ENCODE peak calls at places on chromosomes 16 and 17, in eight cellular contexts. E, L, G, B, X, S, D and P are unnamed samples.

GRCh38 chr16:676565-677297 is 1.3 kb downstream of the RHBDL1 start:
- DNase-seq in L (no peak), B (no peak), G (no peak), S (no peak), E (no peak), X (no peak), D (no peak), P (no peak)

GRCh38 chr16:64627781-64628180 is 494.1 kb downstream of the CDH11 start:
- DNase-seq in D (no peak), L (no peak), E (no peak), G (no peak), B (no peak), X (no peak), S (no peak), P (no peak)

GRCh38 chr16:28237754-28238357 is 26.1 kb upstream of the XPO6 start:
- DNase-seq in X (no peak), L (no peak), S (no peak), G (no peak), D (no peak), E (no peak), B (peak), P (no peak)

GRCh38 chr16:19227643-19228042 is 57.9 kb upstream of the CLEC19A start:
- DNase-seq in G (no peak), E (no peak), B (no peak), D (no peak), L (no peak), X (no peak), S (no peak), P (no peak)

GRCh38 chr16:49503242-49504022 is 129.8 kb downstream of the C16orf78 start:
- DNase-seq in E (no peak), G (no peak), D (no peak), L (no peak), X (no peak), S (no peak), B (no peak), P (no peak)

GRCh38 chr17:73598131-73598680 is 46.0 kb downstream of the SDK2 start:
- DNase-seq in G (no peak), L (no peak), B (no peak), D (no peak), X (no peak), S (no peak), E (no peak), P (no peak)

GRCh38 chr16:66695474-66695934 is 1.0 kb downstream of the CMTM4 start:
- DNase-seq in X (no peak), E (no peak), S (no peak), D (no peak), B (no peak), G (no peak), L (no peak), P (no peak)

GRCh38 chr17:29126268-29126923 is 53.8 kb downstream of the MYO18A start:
- DNase-seq in B (no peak), L (no peak), D (no peak), X (no peak), E (no peak), G (no peak), S (no peak), P (no peak)

GRCh38 chr17:78250891-78251772 is 19.7 kb downstream of the TMEM235 start:
- DNase-seq in D (peak), S (no peak), X (peak), E (peak), G (peak), L (peak), B (peak), P (peak)

GRCh38 chr17:5580367-5580766 is 3.9 kb downstream of the NLRP1 start:
- DNase-seq in S (no peak), G (peak), D (no peak), L (no peak), X (no peak), B (no peak), E (no peak), P (no peak)

GRCh38 chr17:78112508-78113471 is 15.8 kb downstream of the TMC6 start:
- DNase-seq in B (peak), X (peak), D (peak), E (peak), S (no peak), L (peak), G (peak), P (peak)

GRCh38 chr17:50079334-50080095 is 15.6 kb upstream of the PDK2 start:
- DNase-seq in L (no peak), S (no peak), B (peak), G (no peak), D (peak), E (peak), X (no peak), P (peak)

GRCh38 chr17:65697661-65698060 is 136.2 kb upstream of the AXIN2 start:
- DNase-seq in S (no peak), B (no peak), E (no peak), G (no peak), L (no peak), D (no peak), X (no peak), P (no peak)

GRCh38 chr16:66275795-66276428 is 90.6 kb upstream of the CDH5 start:
- DNase-seq in D (peak), E (peak), L (peak), B (peak), G (peak), S (no peak), X (peak), P (peak)

GRCh38 chr17:73519011-73519410 is 125.2 kb downstream of the SDK2 start:
- DNase-seq in D (no peak), E (no peak), B (no peak), G (no peak), X (no peak), S (no peak), L (no peak), P (no peak)

GRCh38 chr16:82016964-82017363 is 5.7 kb upstream of the SDR42E1 start:
- DNase-seq in E (no peak), B (no peak), L (no peak), X (no peak), D (no peak), G (no peak), S (no peak), P (no peak)

GRCh38 chr17:80981929-80982425 is 9.7 kb upstream of the CHMP6 start:
- DNase-seq in G (no peak), S (no peak), X (no peak), B (no peak), D (no peak), L (no peak), E (no peak), P (no peak)

GRCh38 chr17:48597775-48598631 is 4.4 kb upstream of the HOXB5 start:
- DNase-seq in X (no peak), S (no peak), D (no peak), E (no peak), G (peak), L (no peak), B (no peak), P (no peak)

GRCh38 chr17:2982854-2983636 is 80.4 kb downstream of the OR1D5 start:
- DNase-seq in L (no peak), D (no peak), S (no peak), B (no peak), X (no peak), E (peak), G (peak), P (no peak)
- TF ChIP-seq RAD21 in L (no peak), D (no peak), S (no peak), B (no peak), X (peak), E (peak), G (peak), P (no peak)

GRCh38 chr17:82590881-82591539 is 57.2 kb downstream of the WDR45B start:
- DNase-seq in L (no peak), E (no peak), S (no peak), G (no peak), X (no peak), B (no peak), D (no peak), P (no peak)
- TF ChIP-seq RAD21 in L (no peak), E (no peak), S (no peak), G (no peak), X (no peak), B (no peak), D (no peak), P (no peak)

DNA sequence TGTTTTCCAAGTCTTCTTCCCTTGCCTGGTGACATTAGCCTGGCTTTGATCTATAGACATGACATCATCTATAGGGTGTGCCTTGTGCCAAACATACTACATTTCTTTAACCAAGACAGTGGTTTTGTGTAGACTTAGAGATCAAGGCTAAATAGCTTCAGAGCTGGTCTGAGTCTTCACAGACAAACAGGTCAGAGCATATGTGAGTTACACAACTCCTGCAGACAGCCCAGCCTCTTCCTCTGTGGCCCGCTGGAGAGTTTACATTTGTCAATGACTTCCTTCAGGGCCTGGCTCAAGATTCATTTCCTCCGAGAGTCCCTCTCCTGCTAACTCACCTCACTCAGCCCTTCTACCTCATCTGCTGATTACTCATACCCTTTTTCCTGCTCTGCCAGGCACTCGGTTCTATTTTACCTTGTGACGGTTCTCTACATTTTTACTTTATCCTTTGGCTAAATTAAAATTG is 73.1 kb upstream of the TANC2 start:
- DNase-seq in L (no peak), S (no peak), G (peak), X (no peak), E (peak), B (no peak), D (peak), P (no peak)
- TF ChIP-seq RAD21 in L (no peak), S (no peak), G (peak), X (no peak), E (no peak), B (no peak), D (no peak), P (no peak)

GRCh38 chr17:2357237-2357636 is 19.9 kb downstream of the SGSM2 start:
- DNase-seq in L (no peak), E (no peak), B (no peak), X (no peak), D (no peak), S (no peak), G (no peak), P (no peak)

GRCh38 chr17:2361361-2361760 is 24.1 kb downstream of the SGSM2 start:
- DNase-seq in D (no peak), B (no peak), L (no peak), E (no peak), X (peak), G (no peak), S (no peak), P (no peak)

GRCh38 chr17:2362016-2362415 is 24.7 kb downstream of the SGSM2 start:
- DNase-seq in L (no peak), X (no peak), B (no peak), D (no peak), G (no peak), S (no peak), E (no peak), P (no peak)

GRCh38 chr17:2354311-2354710 is 17.0 kb downstream of the SGSM2 start:
- DNase-seq in L (no peak), S (no peak), G (no peak), D (no peak), X (no peak), E (no peak), B (no peak), P (no peak)

GRCh38 chr17:2357931-2358434 is 20.7 kb downstream of the SGSM2 start:
- DNase-seq in G (no peak), E (no peak), D (no peak), X (no peak), S (no peak), L (no peak), B (no peak), P (no peak)
- TF ChIP-seq RAD21 in G (no peak), E (no peak), D (no peak), X (no peak), S (no peak), L (no peak), B (no peak), P (no peak)

GRCh38 chr16:48081656-48082055 is 74.1 kb downstream of the ABCC12 start:
- DNase-seq in E (peak), G (peak), B (no peak), L (no peak), S (no peak), X (no peak), D (no peak), P (no peak)
- TF ChIP-seq RAD21 in E (no peak), G (no peak), B (no peak), L (no peak), S (no peak), X (no peak), D (no peak), P (no peak)

GRCh38 chr17:948284-948852 is 31.2 kb downstream of the NXN start:
- DNase-seq in G (no peak), L (no peak), E (no peak), B (no peak), S (no peak), D (no peak), X (no peak), P (no peak)
- TF ChIP-seq RAD21 in G (no peak), L (no peak), E (no peak), B (no peak), S (no peak), D (no peak), X (no peak), P (no peak)

GRCh38 chr16:12453832-12454231 is 349.9 kb downstream of the CPPED1 start:
- DNase-seq in G (no peak), L (no peak), D (no peak), E (no peak), S (no peak), B (no peak), X (no peak), P (no peak)

GRCh38 chr16:12450381-12450780 is 353.3 kb downstream of the CPPED1 start:
- DNase-seq in E (no peak), B (no peak), D (no peak), X (no peak), L (no peak), S (no peak), G (no peak), P (no peak)

GRCh38 chr16:12449795-12450194 is 353.9 kb downstream of the CPPED1 start:
- DNase-seq in G (peak), B (no peak), L (no peak), E (no peak), S (no peak), D (no peak), X (no peak), P (no peak)

GRCh38 chr16:12452549-12452948 is 351.1 kb downstream of the CPPED1 start:
- DNase-seq in L (no peak), B (no peak), G (no peak), S (no peak), E (no peak), X (no peak), D (no peak), P (no peak)

GRCh38 chr16:12449374-12449773 is 354.3 kb downstream of the CPPED1 start:
- DNase-seq in S (no peak), E (no peak), G (no peak), B (no peak), X (no peak), D (no peak), L (no peak), P (no peak)
- TF ChIP-seq RAD21 in S (no peak), E (no peak), G (no peak), B (no peak), X (no peak), D (no peak), L (no peak), P (no peak)

GRCh38 chr16:86034421-86034919 is 135.5 kb downstream of the IRF8 start:
- DNase-seq in D (no peak), E (no peak), G (no peak), X (no peak), B (no peak), S (no peak), L (no peak), P (no peak)

GRCh38 chr16:86033971-86034370 is 135.0 kb downstream of the IRF8 start:
- DNase-seq in L (no peak), X (no peak), E (no peak), D (no peak), B (no peak), S (no peak), G (no peak), P (no peak)

GRCh38 chr16:86035906-86036305 is 136.9 kb downstream of the IRF8 start:
- DNase-seq in S (no peak), G (no peak), L (no peak), B (no peak), X (no peak), E (no peak), D (no peak), P (no peak)

GRCh38 chr16:86031141-86031678 is 132.2 kb downstream of the IRF8 start:
- DNase-seq in G (no peak), X (no peak), E (no peak), D (no peak), L (no peak), S (no peak), B (peak), P (no peak)

DNA sequence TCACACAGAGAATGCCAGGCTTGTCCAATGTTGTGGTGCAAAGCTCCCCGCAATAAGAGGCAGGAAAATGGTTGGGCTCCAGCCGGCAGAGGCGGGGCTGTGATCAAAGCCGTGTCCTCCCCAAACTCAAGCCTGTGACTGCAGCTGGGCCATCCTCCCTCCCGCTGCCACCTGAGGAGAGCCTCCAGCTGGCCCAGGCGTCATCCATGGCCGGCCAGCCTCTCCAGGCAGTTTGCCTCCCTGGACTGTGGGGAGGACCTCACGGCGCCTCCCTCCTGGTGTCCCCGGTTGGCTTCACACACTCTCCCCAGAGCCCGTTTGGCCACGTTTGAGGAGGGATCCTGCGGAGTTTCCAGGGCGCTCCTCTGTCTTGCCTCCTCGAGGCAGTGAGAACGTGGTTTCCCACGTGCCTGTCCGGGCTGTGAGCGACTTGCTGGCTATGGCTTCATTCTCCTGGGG is 134.1 kb downstream of the IRF8 start:
- DNase-seq in B (no peak), E (no peak), D (no peak), G (no peak), S (no peak), X (no peak), L (no peak), P (no peak)
- TF ChIP-seq RAD21 in B (no peak), E (no peak), D (no peak), G (no peak), S (no peak), X (no peak), L (no peak), P (no peak)

GRCh38 chr17:76367647-76368046 is 13.9 kb upstream of the PRPSAP1 start:
- DNase-seq in G (no peak), B (no peak), E (no peak), X (no peak), S (no peak), D (peak), L (no peak), P (no peak)

GRCh38 chr17:76368545-76368944 is 14.8 kb upstream of the PRPSAP1 start:
- DNase-seq in L (no peak), S (no peak), E (no peak), X (peak), B (no peak), G (peak), D (no peak), P (no peak)

GRCh38 chr17:76369804-76370203 is 14.6 kb upstream of the SPHK1 start:
- DNase-seq in E (no peak), D (no peak), L (no peak), X (peak), S (no peak), G (no peak), B (no peak), P (no peak)

GRCh38 chr17:76371656-76372628 is 12.5 kb upstream of the SPHK1 start:
- DNase-seq in L (no peak), B (no peak), G (peak), X (no peak), D (no peak), S (no peak), E (no peak), P (no peak)

GRCh38 chr17:76370261-76370993 is 14.0 kb upstream of the SPHK1 start:
- DNase-seq in S (no peak), X (peak), D (no peak), B (peak), G (peak), L (no peak), E (peak), P (no peak)
- TF ChIP-seq RAD21 in S (no peak), X (no peak), D (peak), B (peak), G (peak), L (peak), E (peak), P (peak)

DNA sequence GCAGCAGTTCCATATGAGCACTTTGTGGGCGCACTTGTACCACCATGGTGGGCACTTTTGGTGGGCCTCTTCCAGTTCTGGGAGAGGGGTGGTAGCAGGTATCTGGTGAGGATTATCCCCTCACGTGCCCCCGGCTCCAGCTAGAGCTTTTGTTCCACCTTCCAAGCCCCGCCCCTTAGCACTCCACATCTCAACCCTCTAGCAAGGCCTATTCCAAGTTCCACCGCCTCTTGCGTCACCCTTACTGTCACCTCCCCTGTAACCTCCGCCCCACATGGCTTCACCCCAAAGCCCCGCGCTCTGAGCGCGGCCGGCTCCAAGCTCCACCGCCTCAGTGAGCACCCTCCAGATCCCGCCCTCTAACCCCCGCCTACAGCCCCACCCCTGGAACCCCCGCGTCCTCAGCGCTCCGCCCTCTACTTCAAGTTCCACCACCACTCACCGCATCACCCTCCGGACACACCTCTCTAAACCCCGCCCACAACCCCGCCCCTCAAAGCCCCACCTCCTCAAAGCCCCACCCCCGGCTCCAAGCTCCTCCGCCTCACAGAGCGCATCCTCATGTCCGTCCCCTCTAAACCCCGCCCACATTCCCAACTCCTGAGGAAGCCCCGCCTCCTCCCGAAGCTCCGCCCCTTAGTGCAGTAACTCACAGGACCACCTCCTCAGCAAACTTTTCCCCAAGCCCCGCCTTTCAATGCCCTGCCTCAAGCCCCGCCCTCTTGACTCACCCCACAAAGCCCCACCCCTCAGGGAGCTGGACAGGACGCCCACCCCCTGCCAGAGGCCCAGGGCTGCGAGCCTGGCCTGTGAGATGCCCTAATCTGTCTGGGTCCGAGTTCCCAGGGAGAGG is 11.1 kb downstream of the SCN4A start:
- DNase-seq in G (peak), D (peak), X (peak), E (peak), S (no peak), B (peak), L (peak), P (peak)
- TF ChIP-seq RAD21 in G (no peak), D (no peak), X (no peak), E (no peak), S (no peak), B (no peak), L (no peak), P (no peak)